ENCODE peak calls at places on chromosomes 3 and 15, in five cellular contexts. X is activated CD4-positive, alpha-beta T cell treated with anti-CD3 and anti-CD28 coated beads, Interleukin-2, amount 10 ng/mL, durations not matched to agents 7 days and 5 days; E is AG10803; N is AG20443; K is NCI-H460. B is an unnamed sample.

GRCh38 chr3:25460751-25461150 is 32.7 kb downstream of the RARB start:
- DNase-seq in X (peak; percentile 5), E (no peak), N (no peak), K (no peak), B (no peak)

GRCh38 chr3:97612632-97613031 is 151.9 kb upstream of the ARL6 start:
- DNase-seq in X (no peak), E (no peak), N (no peak), K (no peak), B (no peak)

GRCh38 chr3:180401226-180401625 is 200.7 kb upstream of the TTC14 start:
- DNase-seq in X (no peak), E (no peak), N (no peak), K (no peak), B (no peak)

GRCh38 chr15:25092661-25093060 is 137.9 kb downstream of the SNRPN start:
- DNase-seq in X (no peak), E (no peak), N (no peak), K (no peak), B (no peak)

GRCh38 chr15:26967719-26968269 is 3.2 kb upstream of the GABRG3 start:
- DNase-seq in X (no peak), E (peak; percentile 24), N (no peak), K (no peak), B (no peak)

GRCh38 chr15:90838066-90838465 is 30.3 kb upstream of the FURIN start:
- DNase-seq in X (peak; percentile 88), E (no peak), N (no peak), K (no peak), B (no peak)

GRCh38 chr3:71513081-71513480 is 70.4 kb downstream of the FOXP1 start:
- DNase-seq in X (no peak), E (no peak), N (no peak), K (no peak), B (no peak)

GRCh38 chr3:180478695-180479094 is 123.3 kb upstream of the TTC14 start:
- DNase-seq in X (no peak), E (no peak), N (no peak), K (no peak), B (no peak)

GRCh38 chr3:134373278-134373941 is 837 bp downstream of the AMOTL2 start:
- DNase-seq in X (no peak), E (peak; percentile 90), N (peak; percentile 76), K (peak; percentile 64), B (peak; percentile 36)

GRCh38 chr3:66038726-66039589 is at the start of gene MAGI1:
- DNase-seq in X (peak; percentile 8), E (peak; percentile 97), N (peak; percentile 97), K (peak; percentile 82), B (peak; percentile 85)

GRCh38 chr3:43624619-43625305 is 3.0 kb upstream of the ANO10 start:
- DNase-seq in X (no peak), E (peak; percentile 14), N (no peak), K (no peak), B (no peak)

GRCh38 chr3:45113625-45114050 is 32.5 kb downstream of the CDCP1 start:
- DNase-seq in X (no peak), E (no peak), N (no peak), K (no peak), B (no peak)

GRCh38 chr3:179652467-179653105 is at the start of gene USP13:
- DNase-seq in X (peak; percentile 70), E (peak; percentile 74), N (peak; percentile 89), K (peak; percentile 29), B (peak; percentile 29)

GRCh38 chr15:67927501-67928156 is 87.8 kb upstream of the RNU6-1 start:
- DNase-seq in X (no peak), E (peak; percentile 39), N (peak; percentile 54), K (no peak), B (no peak)

GRCh38 chr3:189664311-189664710 is 33.1 kb downstream of the TP63 start:
- DNase-seq in X (no peak), E (peak; percentile 95), N (peak; percentile 85), K (peak; percentile 60), B (peak; percentile 83)

GRCh38 chr3:52547143-52547542 is 10.7 kb downstream of the UQCC5 start:
- DNase-seq in X (no peak), E (no peak), N (no peak), K (no peak), B (no peak)

GRCh38 chr3:197586181-197586580 is 30.4 kb upstream of the BDH1 start:
- DNase-seq in X (no peak), E (no peak), N (no peak), K (no peak), B (no peak)

B was measured in SW 1271.